ENCODE peak calls at places on chromosomes 3 and 15, in five cellular contexts. One of them, this sample, is unnamed.
A peak's percentile ranks its signal among the peaks of the same experiment; 100 is the strongest.

GRCh38 chr3:15638193-15638890 is 36.8 kb downstream of the BTD start:
- DNase-seq in bronchial epithelial cell: peak; percentile 46
- DNase-seq in NCI-H526 treated with DMSO at 0.1 percent for 48 hours: no peak
- DNase-seq in stimulated activated CD8-positive, alpha-beta memory T cell treated with anti-CD3 and anti-CD28 coated beads, Interleukin-15, amount 100 ng/mL, for 1 hour: no peak
- DNase-seq in A549: no peak
- DNase-seq in this sample: no peak

GRCh38 chr3:127690106-127690505 is 17.4 kb downstream of the ABTB1 start:
- DNase-seq in bronchial epithelial cell: peak; percentile 49
- DNase-seq in NCI-H526 treated with DMSO at 0.1 percent for 48 hours: no peak
- DNase-seq in stimulated activated CD8-positive, alpha-beta memory T cell treated with anti-CD3 and anti-CD28 coated beads, Interleukin-15, amount 100 ng/mL, for 1 hour: no peak
- DNase-seq in A549: no peak
- DNase-seq in this sample: peak; percentile 57

GRCh38 chr3:60085649-60086048 is 1035.8 kb upstream of the CFAP20DC start:
- DNase-seq in bronchial epithelial cell: no peak
- DNase-seq in NCI-H526 treated with DMSO at 0.1 percent for 48 hours: no peak
- DNase-seq in stimulated activated CD8-positive, alpha-beta memory T cell treated with anti-CD3 and anti-CD28 coated beads, Interleukin-15, amount 100 ng/mL, for 1 hour: no peak
- DNase-seq in A549: no peak
- DNase-seq in this sample: no peak

GRCh38 chr3:53191836-53192480 is 30.9 kb downstream of the PRKCD start:
- DNase-seq in bronchial epithelial cell: no peak
- DNase-seq in NCI-H526 treated with DMSO at 0.1 percent for 48 hours: no peak
- DNase-seq in stimulated activated CD8-positive, alpha-beta memory T cell treated with anti-CD3 and anti-CD28 coated beads, Interleukin-15, amount 100 ng/mL, for 1 hour: no peak
- DNase-seq in A549: no peak
- DNase-seq in this sample: no peak

GRCh38 chr3:42115223-42115622 is 24.1 kb downstream of the TRAK1 start:
- DNase-seq in bronchial epithelial cell: no peak
- DNase-seq in NCI-H526 treated with DMSO at 0.1 percent for 48 hours: no peak
- DNase-seq in stimulated activated CD8-positive, alpha-beta memory T cell treated with anti-CD3 and anti-CD28 coated beads, Interleukin-15, amount 100 ng/mL, for 1 hour: no peak
- DNase-seq in A549: no peak
- DNase-seq in this sample: no peak

GRCh38 chr3:97245201-97245910 is 431.0 kb downstream of the EPHA6 start:
- DNase-seq in bronchial epithelial cell: no peak
- DNase-seq in NCI-H526 treated with DMSO at 0.1 percent for 48 hours: no peak
- DNase-seq in stimulated activated CD8-positive, alpha-beta memory T cell treated with anti-CD3 and anti-CD28 coated beads, Interleukin-15, amount 100 ng/mL, for 1 hour: no peak
- DNase-seq in A549: no peak
- DNase-seq in this sample: no peak

GRCh38 chr3:136142592-136142991 is 53.5 kb downstream of the MSL2 start:
- DNase-seq in bronchial epithelial cell: peak; percentile 98
- DNase-seq in NCI-H526 treated with DMSO at 0.1 percent for 48 hours: no peak
- DNase-seq in stimulated activated CD8-positive, alpha-beta memory T cell treated with anti-CD3 and anti-CD28 coated beads, Interleukin-15, amount 100 ng/mL, for 1 hour: no peak
- DNase-seq in A549: peak; percentile 37
- DNase-seq in this sample: peak; percentile 72

GRCh38 chr15:99006904-99007495 is 592 bp downstream of the PGPEP1L start:
- DNase-seq in bronchial epithelial cell: no peak
- DNase-seq in NCI-H526 treated with DMSO at 0.1 percent for 48 hours: no peak
- DNase-seq in stimulated activated CD8-positive, alpha-beta memory T cell treated with anti-CD3 and anti-CD28 coated beads, Interleukin-15, amount 100 ng/mL, for 1 hour: no peak
- DNase-seq in A549: no peak
- DNase-seq in this sample: no peak

GRCh38 chr3:155292133-155292532 is 1.4 kb downstream of the STRIT1 start:
- DNase-seq in bronchial epithelial cell: no peak
- DNase-seq in NCI-H526 treated with DMSO at 0.1 percent for 48 hours: no peak
- DNase-seq in stimulated activated CD8-positive, alpha-beta memory T cell treated with anti-CD3 and anti-CD28 coated beads, Interleukin-15, amount 100 ng/mL, for 1 hour: no peak
- DNase-seq in A549: no peak
- DNase-seq in this sample: no peak

GRCh38 chr3:56884387-56884786 is 82.6 kb upstream of the ARHGEF3 start:
- DNase-seq in bronchial epithelial cell: peak; percentile 92
- DNase-seq in NCI-H526 treated with DMSO at 0.1 percent for 48 hours: no peak
- DNase-seq in stimulated activated CD8-positive, alpha-beta memory T cell treated with anti-CD3 and anti-CD28 coated beads, Interleukin-15, amount 100 ng/mL, for 1 hour: no peak
- DNase-seq in A549: no peak
- DNase-seq in this sample: no peak

GRCh38 chr3:2823016-2823415 is 287.2 kb downstream of the IL5RA start:
- DNase-seq in bronchial epithelial cell: peak; percentile 14
- DNase-seq in NCI-H526 treated with DMSO at 0.1 percent for 48 hours: no peak
- DNase-seq in stimulated activated CD8-positive, alpha-beta memory T cell treated with anti-CD3 and anti-CD28 coated beads, Interleukin-15, amount 100 ng/mL, for 1 hour: no peak
- DNase-seq in A549: no peak
- DNase-seq in this sample: peak; percentile 4

GRCh38 chr15:50053457-50053856 is 65.6 kb downstream of the ATP8B4 start:
- DNase-seq in bronchial epithelial cell: no peak
- DNase-seq in NCI-H526 treated with DMSO at 0.1 percent for 48 hours: no peak
- DNase-seq in stimulated activated CD8-positive, alpha-beta memory T cell treated with anti-CD3 and anti-CD28 coated beads, Interleukin-15, amount 100 ng/mL, for 1 hour: no peak
- DNase-seq in A549: no peak
- DNase-seq in this sample: no peak

GRCh38 chr3:101325393-101326134 is 5.2 kb upstream of the IMPG2 start:
- DNase-seq in bronchial epithelial cell: no peak
- DNase-seq in NCI-H526 treated with DMSO at 0.1 percent for 48 hours: no peak
- DNase-seq in stimulated activated CD8-positive, alpha-beta memory T cell treated with anti-CD3 and anti-CD28 coated beads, Interleukin-15, amount 100 ng/mL, for 1 hour: no peak
- DNase-seq in A549: no peak
- DNase-seq in this sample: no peak

GRCh38 chr15:49843725-49844124 is 222.9 kb downstream of the DTWD1 start:
- DNase-seq in bronchial epithelial cell: peak; percentile 50
- DNase-seq in NCI-H526 treated with DMSO at 0.1 percent for 48 hours: no peak
- DNase-seq in stimulated activated CD8-positive, alpha-beta memory T cell treated with anti-CD3 and anti-CD28 coated beads, Interleukin-15, amount 100 ng/mL, for 1 hour: no peak
- DNase-seq in A549: no peak
- DNase-seq in this sample: no peak

GRCh38 chr3:170572665-170573253 is 13.1 kb downstream of the SLC7A14 start:
- DNase-seq in bronchial epithelial cell: peak; percentile 84
- DNase-seq in NCI-H526 treated with DMSO at 0.1 percent for 48 hours: no peak
- DNase-seq in stimulated activated CD8-positive, alpha-beta memory T cell treated with anti-CD3 and anti-CD28 coated beads, Interleukin-15, amount 100 ng/mL, for 1 hour: no peak
- DNase-seq in A549: no peak
- DNase-seq in this sample: peak; percentile 24

GRCh38 chr3:13019706-13020105 is 53.5 kb downstream of the IQSEC1 start:
- DNase-seq in bronchial epithelial cell: no peak
- DNase-seq in NCI-H526 treated with DMSO at 0.1 percent for 48 hours: no peak
- DNase-seq in stimulated activated CD8-positive, alpha-beta memory T cell treated with anti-CD3 and anti-CD28 coated beads, Interleukin-15, amount 100 ng/mL, for 1 hour: no peak
- DNase-seq in A549: no peak
- DNase-seq in this sample: no peak

GRCh38 chr15:22925875-22926274 is 54.3 kb downstream of the CYFIP1 start:
- DNase-seq in bronchial epithelial cell: no peak
- DNase-seq in NCI-H526 treated with DMSO at 0.1 percent for 48 hours: no peak
- DNase-seq in stimulated activated CD8-positive, alpha-beta memory T cell treated with anti-CD3 and anti-CD28 coated beads, Interleukin-15, amount 100 ng/mL, for 1 hour: no peak
- DNase-seq in A549: no peak
- DNase-seq in this sample: no peak

GRCh38 chr15:80878867-80879250 is 99.7 kb downstream of the CEMIP start:
- DNase-seq in bronchial epithelial cell: no peak
- DNase-seq in NCI-H526 treated with DMSO at 0.1 percent for 48 hours: no peak
- DNase-seq in stimulated activated CD8-positive, alpha-beta memory T cell treated with anti-CD3 and anti-CD28 coated beads, Interleukin-15, amount 100 ng/mL, for 1 hour: no peak
- DNase-seq in A549: no peak
- DNase-seq in this sample: no peak

GRCh38 chr15:85649372-85649771 is 145.4 kb downstream of the KLHL25 start:
- DNase-seq in bronchial epithelial cell: peak; percentile 64
- DNase-seq in NCI-H526 treated with DMSO at 0.1 percent for 48 hours: no peak
- DNase-seq in stimulated activated CD8-positive, alpha-beta memory T cell treated with anti-CD3 and anti-CD28 coated beads, Interleukin-15, amount 100 ng/mL, for 1 hour: no peak
- DNase-seq in A549: no peak
- DNase-seq in this sample: no peak

GRCh38 chr3:2579206-2579605 is 480.5 kb downstream of the CNTN4 start:
- DNase-seq in bronchial epithelial cell: no peak
- DNase-seq in NCI-H526 treated with DMSO at 0.1 percent for 48 hours: no peak
- DNase-seq in stimulated activated CD8-positive, alpha-beta memory T cell treated with anti-CD3 and anti-CD28 coated beads, Interleukin-15, amount 100 ng/mL, for 1 hour: no peak
- DNase-seq in A549: no peak
- DNase-seq in this sample: no peak

GRCh38 chr3:50433954-50434353 is 69.5 kb downstream of the CACNA2D2 start:
- DNase-seq in bronchial epithelial cell: no peak
- DNase-seq in NCI-H526 treated with DMSO at 0.1 percent for 48 hours: no peak
- DNase-seq in stimulated activated CD8-positive, alpha-beta memory T cell treated with anti-CD3 and anti-CD28 coated beads, Interleukin-15, amount 100 ng/mL, for 1 hour: no peak
- DNase-seq in A549: no peak
- DNase-seq in this sample: no peak

GRCh38 chr3:171384101-171384891 is 75.9 kb downstream of the TNIK start:
- DNase-seq in bronchial epithelial cell: no peak
- DNase-seq in NCI-H526 treated with DMSO at 0.1 percent for 48 hours: no peak
- DNase-seq in stimulated activated CD8-positive, alpha-beta memory T cell treated with anti-CD3 and anti-CD28 coated beads, Interleukin-15, amount 100 ng/mL, for 1 hour: no peak
- DNase-seq in A549: no peak
- DNase-seq in this sample: no peak

GRCh38 chr3:119604878-119605277 is 7.2 kb downstream of the PLA1A start:
- DNase-seq in bronchial epithelial cell: peak; percentile 42
- DNase-seq in NCI-H526 treated with DMSO at 0.1 percent for 48 hours: no peak
- DNase-seq in stimulated activated CD8-positive, alpha-beta memory T cell treated with anti-CD3 and anti-CD28 coated beads, Interleukin-15, amount 100 ng/mL, for 1 hour: no peak
- DNase-seq in A549: no peak
- DNase-seq in this sample: peak; percentile 45

GRCh38 chr3:172630316-172630715 is 80.6 kb downstream of the NCEH1 start:
- DNase-seq in bronchial epithelial cell: no peak
- DNase-seq in NCI-H526 treated with DMSO at 0.1 percent for 48 hours: no peak
- DNase-seq in stimulated activated CD8-positive, alpha-beta memory T cell treated with anti-CD3 and anti-CD28 coated beads, Interleukin-15, amount 100 ng/mL, for 1 hour: no peak
- DNase-seq in A549: no peak
- DNase-seq in this sample: no peak

GRCh38 chr15:55744026-55744655 is 1.2 kb upstream of the PRTG start:
- DNase-seq in bronchial epithelial cell: no peak
- DNase-seq in NCI-H526 treated with DMSO at 0.1 percent for 48 hours: no peak
- DNase-seq in stimulated activated CD8-positive, alpha-beta memory T cell treated with anti-CD3 and anti-CD28 coated beads, Interleukin-15, amount 100 ng/mL, for 1 hour: no peak
- DNase-seq in A549: no peak
- DNase-seq in this sample: no peak

GRCh38 chr3:97057365-97057764 is 243.0 kb downstream of the EPHA6 start:
- DNase-seq in bronchial epithelial cell: no peak
- DNase-seq in NCI-H526 treated with DMSO at 0.1 percent for 48 hours: no peak
- DNase-seq in stimulated activated CD8-positive, alpha-beta memory T cell treated with anti-CD3 and anti-CD28 coated beads, Interleukin-15, amount 100 ng/mL, for 1 hour: no peak
- DNase-seq in A549: no peak
- DNase-seq in this sample: no peak

GRCh38 chr3:30516238-30516637 is 90.2 kb upstream of the TGFBR2 start:
- DNase-seq in bronchial epithelial cell: no peak
- DNase-seq in NCI-H526 treated with DMSO at 0.1 percent for 48 hours: no peak
- DNase-seq in stimulated activated CD8-positive, alpha-beta memory T cell treated with anti-CD3 and anti-CD28 coated beads, Interleukin-15, amount 100 ng/mL, for 1 hour: no peak
- DNase-seq in A549: no peak
- DNase-seq in this sample: no peak

GRCh38 chr3:17424137-17424536 is 318.3 kb downstream of the TBC1D5 start:
- DNase-seq in bronchial epithelial cell: no peak
- DNase-seq in NCI-H526 treated with DMSO at 0.1 percent for 48 hours: no peak
- DNase-seq in stimulated activated CD8-positive, alpha-beta memory T cell treated with anti-CD3 and anti-CD28 coated beads, Interleukin-15, amount 100 ng/mL, for 1 hour: no peak
- DNase-seq in A549: no peak
- DNase-seq in this sample: no peak

GRCh38 chr3:150006774-150007173 is 36.1 kb upstream of the PFN2 start:
- DNase-seq in bronchial epithelial cell: no peak
- DNase-seq in NCI-H526 treated with DMSO at 0.1 percent for 48 hours: no peak
- DNase-seq in stimulated activated CD8-positive, alpha-beta memory T cell treated with anti-CD3 and anti-CD28 coated beads, Interleukin-15, amount 100 ng/mL, for 1 hour: no peak
- DNase-seq in A549: no peak
- DNase-seq in this sample: no peak

GRCh38 chr3:50264389-50264963 is 4.5 kb upstream of the SEMA3B start:
- DNase-seq in bronchial epithelial cell: peak; percentile 79
- DNase-seq in NCI-H526 treated with DMSO at 0.1 percent for 48 hours: peak; percentile 37
- DNase-seq in stimulated activated CD8-positive, alpha-beta memory T cell treated with anti-CD3 and anti-CD28 coated beads, Interleukin-15, amount 100 ng/mL, for 1 hour: no peak
- DNase-seq in A549: peak; percentile 48
- DNase-seq in this sample: peak; percentile 98

GRCh38 chr3:173938159-173938558 is 540.6 kb downstream of the NLGN1 start:
- DNase-seq in bronchial epithelial cell: peak; percentile 23
- DNase-seq in NCI-H526 treated with DMSO at 0.1 percent for 48 hours: no peak
- DNase-seq in stimulated activated CD8-positive, alpha-beta memory T cell treated with anti-CD3 and anti-CD28 coated beads, Interleukin-15, amount 100 ng/mL, for 1 hour: no peak
- DNase-seq in A549: no peak
- DNase-seq in this sample: no peak

GRCh38 chr3:46703013-46703520 is 1.9 kb downstream of the TMIE start:
- DNase-seq in bronchial epithelial cell: no peak
- DNase-seq in NCI-H526 treated with DMSO at 0.1 percent for 48 hours: no peak
- DNase-seq in stimulated activated CD8-positive, alpha-beta memory T cell treated with anti-CD3 and anti-CD28 coated beads, Interleukin-15, amount 100 ng/mL, for 1 hour: no peak
- DNase-seq in A549: no peak
- DNase-seq in this sample: no peak

GRCh38 chr15:100078511-100079220 is 263.1 kb downstream of the ADAMTS17 start:
- DNase-seq in bronchial epithelial cell: peak; percentile 86
- DNase-seq in NCI-H526 treated with DMSO at 0.1 percent for 48 hours: no peak
- DNase-seq in stimulated activated CD8-positive, alpha-beta memory T cell treated with anti-CD3 and anti-CD28 coated beads, Interleukin-15, amount 100 ng/mL, for 1 hour: no peak
- DNase-seq in A549: no peak
- DNase-seq in this sample: peak; percentile 24

This sample was measured in SW480.